ENCODE peak calls at places on chromosomes 5 and 9, in four cellular contexts. M, H, W and E are unnamed samples.

GRCh38 chr9:11335011-11335410 is 722.2 kb upstream of the PTPRD start:
- DNase-seq in M (no peak), H (no peak), W (no peak), E (no peak)

GRCh38 chr5:157487358-157487757 is 27.3 kb downstream of the NIPAL4 start:
- DNase-seq in M (no peak), H (no peak), W (no peak), E (no peak)

GRCh38 chr5:159774476-159775031 is 141.7 kb upstream of the ADRA1B start:
- DNase-seq in M (no peak), H (no peak), W (no peak), E (no peak)

GRCh38 chr9:116937361-116937760 is 250.3 kb downstream of the TRIM32 start:
- DNase-seq in M (no peak), H (no peak), W (no peak), E (no peak)

GRCh38 chr5:98938459-98938858 is 9.7 kb upstream of the CHD1 start:
- DNase-seq in M (peak; percentile 24), H (peak; percentile 29), W (no peak), E (no peak)

GRCh38 chr9:33186457-33187168 is 19.5 kb upstream of the B4GALT1 start:
- DNase-seq in M (no peak), H (peak; percentile 61), W (no peak), E (peak; percentile 71)

GRCh38 chr5:137761560-137761959 is 7.4 kb upstream of the HNRNPA0 start:
- DNase-seq in M (no peak), H (no peak), W (no peak), E (no peak)

GRCh38 chr5:59798862-59799667 is 94.5 kb downstream of the PDE4D start:
- DNase-seq in M (peak; percentile 54), H (no peak), W (no peak), E (no peak)

DNA sequence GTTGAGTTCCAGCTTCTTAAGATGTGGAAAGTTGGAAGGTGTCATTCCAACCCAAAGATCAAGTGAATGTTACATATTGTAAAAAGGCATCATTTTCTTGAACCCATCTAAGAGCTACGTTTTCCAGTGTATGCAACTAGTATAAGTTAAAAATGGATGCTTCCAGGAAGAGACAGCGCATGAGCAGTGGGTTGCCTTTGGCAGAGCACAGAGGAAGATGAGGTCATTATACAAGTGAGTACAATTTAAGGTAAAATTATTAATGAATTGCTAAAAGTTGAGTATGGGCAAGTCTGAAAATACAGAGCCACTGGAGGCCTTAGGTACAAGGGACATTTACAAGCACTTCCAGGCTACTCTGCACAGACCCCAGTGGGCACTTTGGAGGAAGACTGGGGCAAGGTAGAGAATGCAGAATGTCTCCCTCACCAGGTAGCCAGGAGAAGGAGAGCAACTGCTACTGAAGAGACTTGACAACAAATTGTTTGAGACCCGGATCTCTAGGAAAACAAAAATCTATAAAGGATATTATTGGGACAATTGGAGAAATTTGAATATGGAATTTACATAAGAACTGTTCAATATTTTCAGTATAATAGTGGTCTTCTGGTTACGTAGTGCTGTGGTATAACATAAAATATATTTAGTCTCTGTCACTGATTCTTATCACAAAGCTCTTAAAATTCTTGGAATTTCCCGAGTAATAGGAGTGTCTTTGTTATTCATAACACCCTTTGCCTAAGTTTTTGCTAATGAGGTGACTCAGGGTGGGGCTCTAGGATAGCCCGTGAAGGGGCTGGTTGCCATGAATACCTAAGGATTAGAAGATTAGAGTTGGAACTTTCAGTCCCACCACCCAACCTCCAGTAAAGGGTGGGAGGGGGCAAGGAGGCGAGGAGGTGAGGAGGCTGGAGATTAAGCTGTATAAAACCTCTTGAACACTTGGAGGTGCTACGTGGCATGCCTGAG is 129.9 kb upstream of the FER start:
- DNase-seq in M (no peak), H (no peak), W (no peak), E (no peak)
- TF ChIP-seq CTCF in M (no peak), H (no peak), W (no peak), E (no peak)

GRCh38 chr5:132767150-132767549 is 9.9 kb downstream of the SEPTIN8 start:
- DNase-seq in M (no peak), H (no peak), W (peak; percentile 57), E (no peak)
- TF ChIP-seq CTCF in M (no peak), H (no peak), W (no peak), E (no peak)

GRCh38 chr5:123578390-123578789 is 66.4 kb downstream of the CSNK1G3 start:
- DNase-seq in M (no peak), H (no peak), W (no peak), E (no peak)
- TF ChIP-seq CTCF in M (no peak), H (no peak), W (no peak), E (no peak)

DNA sequence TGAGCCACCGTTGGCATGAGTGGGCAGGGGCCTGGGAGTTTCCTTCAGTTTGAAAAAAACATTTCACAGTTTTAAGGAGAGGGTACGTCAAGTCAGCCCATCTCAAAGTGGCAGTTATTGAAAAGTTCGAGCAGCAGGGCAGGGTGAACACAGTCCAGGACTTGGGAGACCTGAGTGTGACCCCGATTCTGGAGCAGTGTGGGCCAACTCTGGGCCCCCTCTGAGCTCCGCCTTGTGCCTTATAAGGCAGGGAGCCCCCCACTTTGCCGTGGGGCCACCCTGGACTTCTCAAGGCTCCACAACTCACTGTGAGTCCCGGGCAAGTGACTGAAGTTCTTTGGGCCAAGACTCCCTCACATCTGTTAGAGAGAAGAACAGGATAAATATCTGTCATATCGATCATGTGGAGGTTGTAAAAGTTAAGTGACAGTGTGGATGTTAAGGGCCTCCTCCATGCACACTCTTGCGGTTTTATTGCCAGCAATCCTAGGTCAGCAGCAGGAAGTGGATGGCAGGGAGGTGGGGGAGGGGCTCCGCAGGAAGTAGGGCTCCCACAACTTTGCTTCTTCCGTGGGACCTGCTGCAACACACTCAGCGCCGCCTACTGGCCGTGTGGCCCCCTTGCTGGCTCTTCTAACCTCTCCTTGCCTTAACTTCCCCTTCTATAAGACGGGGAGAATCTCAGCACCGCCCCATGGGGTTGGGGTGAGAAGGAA is 38.4 kb downstream of the HRH2 start:
- DNase-seq in M (no peak), H (peak; percentile 62), W (no peak), E (peak; percentile 82)
- TF ChIP-seq CTCF in M (no peak), H (peak; percentile 62), W (peak; percentile 48), E (peak; percentile 70)